ENCODE peak calls at places on chromosomes 16 and 17, in seven cellular contexts. One of them, this sample, is unnamed.

GRCh38 chr16:69393898-69394849 is 8.4 kb upstream of the TERF2 start:
- DNase-seq in neural crest cell: no peak
- DNase-seq in iris pigment epithelial cell: no peak
- DNase-seq in ureter: no peak
- DNase-seq in activated CD4-positive, alpha-beta T cell treated with anti-CD3 and anti-CD28 coated beads, Interleukin-2, amount 10 ng/mL, durations not matched to agents 7 days and 5 days: no peak
- DNase-seq in Caki2: no peak
- DNase-seq in AG09309: no peak
- DNase-seq in this sample: no peak

GRCh38 chr17:35577826-35578194 is 561 bp downstream of the PEX12 start:
- DNase-seq in neural crest cell: no peak
- DNase-seq in activated CD4-positive, alpha-beta T cell treated with anti-CD3 and anti-CD28 coated beads, Interleukin-2, amount 10 ng/mL, durations not matched to agents 7 days and 5 days: no peak
- DNase-seq in AG09309: no peak
- DNase-seq in Caki2: no peak
- DNase-seq in ureter: no peak
- DNase-seq in iris pigment epithelial cell: peak
- DNase-seq in this sample: no peak

GRCh38 chr16:19876501-19877059 is 8.1 kb downstream of the GPRC5B start:
- DNase-seq in iris pigment epithelial cell: no peak
- DNase-seq in neural crest cell: no peak
- DNase-seq in Caki2: no peak
- DNase-seq in AG09309: no peak
- DNase-seq in activated CD4-positive, alpha-beta T cell treated with anti-CD3 and anti-CD28 coated beads, Interleukin-2, amount 10 ng/mL, durations not matched to agents 7 days and 5 days: no peak
- DNase-seq in ureter: no peak
- DNase-seq in this sample: no peak

GRCh38 chr16:71537643-71538042 is 11.4 kb downstream of the CHST4 start:
- DNase-seq in Caki2: peak
- DNase-seq in activated CD4-positive, alpha-beta T cell treated with anti-CD3 and anti-CD28 coated beads, Interleukin-2, amount 10 ng/mL, durations not matched to agents 7 days and 5 days: peak
- DNase-seq in iris pigment epithelial cell: peak
- DNase-seq in neural crest cell: peak
- DNase-seq in ureter: peak
- DNase-seq in AG09309: peak
- DNase-seq in this sample: no peak

GRCh38 chr17:78154903-78155811 is 9.0 kb downstream of the C17orf99 start:
- DNase-seq in ureter: no peak
- DNase-seq in Caki2: no peak
- DNase-seq in AG09309: no peak
- DNase-seq in iris pigment epithelial cell: no peak
- DNase-seq in neural crest cell: no peak
- DNase-seq in activated CD4-positive, alpha-beta T cell treated with anti-CD3 and anti-CD28 coated beads, Interleukin-2, amount 10 ng/mL, durations not matched to agents 7 days and 5 days: no peak
- DNase-seq in this sample: no peak

GRCh38 chr17:51764387-51764971 is 394.0 kb downstream of the CA10 start:
- DNase-seq in ureter: peak
- DNase-seq in AG09309: peak
- DNase-seq in neural crest cell: peak
- DNase-seq in Caki2: peak
- DNase-seq in iris pigment epithelial cell: peak
- DNase-seq in activated CD4-positive, alpha-beta T cell treated with anti-CD3 and anti-CD28 coated beads, Interleukin-2, amount 10 ng/mL, durations not matched to agents 7 days and 5 days: peak
- DNase-seq in this sample: no peak

GRCh38 chr16:84680843-84681629 is 18.8 kb upstream of the USP10 start:
- DNase-seq in Caki2: no peak
- DNase-seq in activated CD4-positive, alpha-beta T cell treated with anti-CD3 and anti-CD28 coated beads, Interleukin-2, amount 10 ng/mL, durations not matched to agents 7 days and 5 days: no peak
- DNase-seq in iris pigment epithelial cell: no peak
- DNase-seq in ureter: no peak
- DNase-seq in AG09309: no peak
- DNase-seq in neural crest cell: no peak
- DNase-seq in this sample: no peak

GRCh38 chr17:41529491-41529915 is 1.4 kb upstream of the KRT19 start:
- DNase-seq in neural crest cell: no peak
- DNase-seq in activated CD4-positive, alpha-beta T cell treated with anti-CD3 and anti-CD28 coated beads, Interleukin-2, amount 10 ng/mL, durations not matched to agents 7 days and 5 days: no peak
- DNase-seq in AG09309: no peak
- DNase-seq in ureter: no peak
- DNase-seq in Caki2: no peak
- DNase-seq in iris pigment epithelial cell: no peak
- DNase-seq in this sample: no peak

GRCh38 chr17:4900231-4901107 is 1.1 kb downstream of the C17orf107 start:
- DNase-seq in Caki2: no peak
- DNase-seq in activated CD4-positive, alpha-beta T cell treated with anti-CD3 and anti-CD28 coated beads, Interleukin-2, amount 10 ng/mL, durations not matched to agents 7 days and 5 days: peak
- DNase-seq in ureter: no peak
- DNase-seq in neural crest cell: no peak
- DNase-seq in iris pigment epithelial cell: no peak
- DNase-seq in AG09309: no peak
- DNase-seq in this sample: no peak

GRCh38 chr16:12017583-12017982 is 41.0 kb downstream of the SNX29 start:
- DNase-seq in ureter: no peak
- DNase-seq in neural crest cell: no peak
- DNase-seq in AG09309: peak
- DNase-seq in activated CD4-positive, alpha-beta T cell treated with anti-CD3 and anti-CD28 coated beads, Interleukin-2, amount 10 ng/mL, durations not matched to agents 7 days and 5 days: no peak
- DNase-seq in Caki2: no peak
- DNase-seq in iris pigment epithelial cell: peak
- DNase-seq in this sample: no peak

GRCh38 chr16:85402910-85403692 is 210.0 kb upstream of the GSE1 start:
- DNase-seq in AG09309: no peak
- DNase-seq in activated CD4-positive, alpha-beta T cell treated with anti-CD3 and anti-CD28 coated beads, Interleukin-2, amount 10 ng/mL, durations not matched to agents 7 days and 5 days: no peak
- DNase-seq in iris pigment epithelial cell: peak
- DNase-seq in ureter: peak
- DNase-seq in Caki2: no peak
- DNase-seq in neural crest cell: no peak
- DNase-seq in this sample: no peak

GRCh38 chr16:55661842-55662479 is 6.2 kb downstream of the SLC6A2 start:
- DNase-seq in activated CD4-positive, alpha-beta T cell treated with anti-CD3 and anti-CD28 coated beads, Interleukin-2, amount 10 ng/mL, durations not matched to agents 7 days and 5 days: no peak
- DNase-seq in AG09309: no peak
- DNase-seq in Caki2: no peak
- DNase-seq in ureter: no peak
- DNase-seq in iris pigment epithelial cell: no peak
- DNase-seq in neural crest cell: no peak
- DNase-seq in this sample: no peak